ENCODE peak calls at places on chromosomes 12 and 14, in four cellular contexts. C is GM12878, V is tibial nerve, R is A549. X is an unnamed sample.

GRCh38 chr12:32603858-32604257 is 75.2 kb upstream of the DNM1L start:
- DNase-seq in R (no peak), V (no peak), C (peak; percentile 66), X (no peak)

GRCh38 chr14:33282181-33282580 is 343.5 kb downstream of the NPAS3 start:
- DNase-seq in V (no peak), R (no peak), C (no peak), X (no peak)

GRCh38 chr12:108622425-108622824 is 11.3 kb downstream of the SELPLG start:
- DNase-seq in C (no peak), R (peak; percentile 65), V (no peak), X (no peak)

GRCh38 chr12:93921511-93921910 is 226.9 kb upstream of the PLXNC1 start:
- DNase-seq in R (peak; percentile 20), V (no peak), C (no peak), X (no peak)

GRCh38 chr12:124125472-124125871 is 152.5 kb downstream of the ZNF664 start:
- DNase-seq in R (no peak), V (no peak), C (peak; percentile 72), X (no peak)

GRCh38 chr14:76964695-76965094 is 63.8 kb downstream of the IRF2BPL start:
- DNase-seq in C (no peak), V (no peak), R (no peak), X (no peak)

GRCh38 chr14:104112113-104112505 is 26.3 kb upstream of the KIF26A start:
- DNase-seq in V (no peak), R (no peak), C (no peak), X (no peak)

GRCh38 chr12:21527451-21528180 is 1.5 kb downstream of the SPX start:
- DNase-seq in V (no peak), C (peak; percentile 27), R (peak; percentile 75), X (peak; percentile 37)

GRCh38 chr12:115574831-115575230 is 702.7 kb downstream of the MED13L start:
- DNase-seq in V (no peak), C (no peak), R (no peak), X (no peak)

GRCh38 chr12:117093918-117094630 is 5.1 kb downstream of the TESC start:
- DNase-seq in C (no peak), R (no peak), V (no peak), X (no peak)

GRCh38 chr12:125187148-125187733 is 122.0 kb downstream of the AACS start:
- DNase-seq in V (no peak), C (no peak), R (no peak), X (no peak)

GRCh38 chr12:12513416-12514006 is 49.2 kb downstream of the DUSP16 start:
- DNase-seq in C (no peak), V (no peak), R (no peak), X (no peak)

GRCh38 chr14:57501039-57501557 is 7.4 kb upstream of the CCDC198 start:
- DNase-seq in R (no peak), C (no peak), V (no peak), X (no peak)

GRCh38 chr14:30798516-30798915 is 75.8 kb upstream of the COCH start:
- DNase-seq in V (no peak), C (no peak), R (no peak), X (no peak)

GRCh38 chr12:91127751-91128150 is 16.5 kb upstream of the LUM start:
- DNase-seq in V (no peak), R (peak; percentile 59), C (no peak), X (no peak)

GRCh38 chr14:64196668-64197411 is 97.3 kb downstream of the ESR2 start:
- DNase-seq in R (no peak), V (peak; percentile 12), C (no peak), X (peak; percentile 52)

GRCh38 chr14:73723799-73724621 is 9.8 kb upstream of the PNMA1 start:
- DNase-seq in V (peak; percentile 88), R (peak; percentile 78), C (no peak), X (peak; percentile 75)

GRCh38 chr14:93246534-93246933 is 39.5 kb downstream of the UBR7 start:
- DNase-seq in C (no peak), R (no peak), V (no peak), X (no peak)

GRCh38 chr14:25944020-25944419 is 653.8 kb downstream of the NOVA1 start:
- DNase-seq in C (no peak), R (no peak), V (no peak), X (no peak)
- TF ChIP-seq EP300 in C (no peak), R (no peak), V (no peak), X (no peak)

DNA sequence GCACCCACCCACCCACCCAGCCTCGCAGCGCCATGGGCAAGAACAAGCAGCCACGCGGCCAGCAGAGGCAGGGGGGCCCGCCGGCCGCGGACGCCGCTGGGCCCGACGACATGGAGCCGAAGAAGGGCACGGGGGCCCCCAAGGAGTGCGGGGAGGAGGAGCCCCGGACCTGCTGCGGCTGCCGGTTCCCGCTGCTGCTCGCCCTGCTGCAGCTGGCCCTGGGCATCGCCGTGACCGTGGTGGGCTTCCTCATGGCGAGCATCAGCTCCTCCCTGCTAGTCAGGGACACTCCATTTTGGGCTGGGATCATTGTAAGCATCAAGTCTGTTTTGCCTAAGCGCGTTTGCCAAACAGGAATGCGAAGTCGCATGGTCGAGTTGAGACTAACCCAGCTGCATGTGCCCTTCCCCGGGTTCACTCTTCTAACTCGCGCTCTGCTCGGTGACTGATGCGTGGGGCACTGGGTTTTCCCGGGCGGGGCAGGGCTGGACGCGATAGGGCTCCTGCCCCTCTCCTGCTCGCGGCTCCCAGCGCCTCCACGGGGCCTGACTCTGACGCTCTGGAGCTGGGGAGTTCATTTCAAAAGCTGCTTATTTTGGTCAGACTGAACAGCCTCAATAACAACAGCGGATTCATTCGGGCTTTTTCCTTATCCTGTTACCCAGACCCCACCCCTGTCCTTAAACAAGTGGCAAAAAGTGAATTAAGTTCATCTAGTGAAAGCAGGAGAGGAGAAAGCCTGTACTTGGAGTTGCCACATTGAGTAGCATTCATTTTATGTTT is 459 bp downstream of the SSPN start:
- DNase-seq in V (peak; percentile 34), C (no peak), R (peak; percentile 43), X (peak; percentile 59)
- TF ChIP-seq POLR2A in V (no peak), C (no peak), R (peak; percentile 26), X (no peak)

DNA sequence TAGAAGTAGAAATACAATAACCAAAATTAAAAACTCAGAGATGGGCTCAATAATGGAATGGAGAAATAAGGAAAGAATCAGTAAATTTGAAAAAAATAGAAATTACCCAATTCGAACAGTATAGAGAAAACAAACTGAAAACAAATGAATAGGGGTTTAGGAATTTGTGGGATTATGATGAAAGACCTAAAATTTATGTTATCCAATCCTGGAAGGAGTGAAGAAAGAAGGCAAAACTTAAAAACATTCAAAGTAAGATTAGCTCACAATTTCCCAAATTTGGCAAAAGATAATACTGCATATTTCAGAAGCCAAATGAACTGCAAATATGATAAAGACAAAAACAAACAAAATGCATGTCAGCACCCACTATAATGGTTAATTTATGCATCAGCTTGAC is 177.1 kb downstream of the CCDC91 start:
- DNase-seq in V (no peak), R (no peak), C (no peak), X (no peak)
- TF ChIP-seq EP300 in V (no peak), R (no peak), C (no peak), X (no peak)

DNA sequence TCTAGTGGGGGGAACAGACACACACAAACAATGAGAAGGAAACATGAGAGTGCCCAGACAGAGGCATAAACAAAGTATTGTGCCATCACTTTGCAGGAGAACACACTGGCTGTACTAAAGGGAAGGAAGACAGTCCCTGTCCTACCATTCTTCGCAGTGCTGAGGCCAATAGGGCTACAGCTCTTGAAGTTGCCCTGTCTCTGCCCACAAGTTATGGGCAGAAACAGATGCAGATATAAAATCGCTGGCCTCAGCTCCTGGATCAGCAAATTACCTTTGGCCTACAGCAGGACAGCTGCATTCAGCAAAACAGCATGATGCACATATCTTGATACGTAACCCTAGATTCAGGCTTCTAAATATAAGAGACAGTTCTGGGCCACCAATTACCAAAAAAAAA is 23.0 kb upstream of the PRKAB1 start:
- DNase-seq in C (no peak), V (no peak), R (no peak), X (no peak)
- TF ChIP-seq POLR2A in C (no peak), V (no peak), R (no peak), X (no peak)

DNA sequence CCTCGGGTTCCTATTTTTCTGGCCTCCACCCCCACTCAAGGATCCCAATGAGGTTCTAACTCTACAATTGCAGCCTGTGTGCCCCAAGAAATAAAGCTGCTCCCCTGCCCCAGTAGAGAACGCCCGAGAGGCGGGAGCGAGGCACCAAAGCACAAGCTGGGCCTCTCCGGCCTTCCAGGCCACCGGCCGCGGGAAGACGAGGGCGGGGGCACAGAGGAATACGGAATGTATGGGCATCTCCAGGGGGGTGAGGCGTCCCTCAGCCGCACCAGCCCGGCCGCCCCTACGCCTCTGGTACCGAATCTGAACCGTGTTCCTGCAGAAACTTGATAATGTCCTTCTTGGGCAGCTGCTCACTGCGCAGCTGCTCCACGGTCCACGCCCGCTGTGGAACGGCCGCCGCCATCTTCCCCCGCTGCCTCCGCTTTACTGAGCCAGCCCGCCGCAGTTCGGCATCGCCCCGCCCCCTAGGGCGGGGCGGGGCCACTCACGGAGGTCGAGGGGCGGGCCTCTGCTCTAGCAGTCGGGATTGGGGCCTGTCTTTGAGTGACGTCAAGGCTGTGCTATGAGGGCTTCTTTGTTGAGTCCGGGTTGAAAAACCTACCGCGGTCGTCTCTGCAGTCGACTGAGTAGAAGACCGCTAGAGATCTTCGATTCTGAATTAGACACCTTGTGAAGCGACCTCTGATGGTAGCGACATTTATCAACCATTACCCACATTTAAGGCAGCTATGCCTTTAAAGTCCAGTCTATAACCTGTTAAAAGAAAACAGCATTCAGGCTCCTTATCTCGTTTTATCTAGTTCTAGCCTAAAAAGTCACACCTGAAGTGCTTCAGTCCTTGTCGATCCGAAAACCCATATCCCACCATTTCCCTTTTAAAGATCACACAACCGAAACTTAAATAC is at the start of gene FKBP3:
- DNase-seq in C (peak; percentile 91), R (peak; percentile 99), V (peak; percentile 96), X (peak; percentile 96)
- TF ChIP-seq EP300 in C (no peak), R (no peak), V (peak; percentile 94), X (no peak)

DNA sequence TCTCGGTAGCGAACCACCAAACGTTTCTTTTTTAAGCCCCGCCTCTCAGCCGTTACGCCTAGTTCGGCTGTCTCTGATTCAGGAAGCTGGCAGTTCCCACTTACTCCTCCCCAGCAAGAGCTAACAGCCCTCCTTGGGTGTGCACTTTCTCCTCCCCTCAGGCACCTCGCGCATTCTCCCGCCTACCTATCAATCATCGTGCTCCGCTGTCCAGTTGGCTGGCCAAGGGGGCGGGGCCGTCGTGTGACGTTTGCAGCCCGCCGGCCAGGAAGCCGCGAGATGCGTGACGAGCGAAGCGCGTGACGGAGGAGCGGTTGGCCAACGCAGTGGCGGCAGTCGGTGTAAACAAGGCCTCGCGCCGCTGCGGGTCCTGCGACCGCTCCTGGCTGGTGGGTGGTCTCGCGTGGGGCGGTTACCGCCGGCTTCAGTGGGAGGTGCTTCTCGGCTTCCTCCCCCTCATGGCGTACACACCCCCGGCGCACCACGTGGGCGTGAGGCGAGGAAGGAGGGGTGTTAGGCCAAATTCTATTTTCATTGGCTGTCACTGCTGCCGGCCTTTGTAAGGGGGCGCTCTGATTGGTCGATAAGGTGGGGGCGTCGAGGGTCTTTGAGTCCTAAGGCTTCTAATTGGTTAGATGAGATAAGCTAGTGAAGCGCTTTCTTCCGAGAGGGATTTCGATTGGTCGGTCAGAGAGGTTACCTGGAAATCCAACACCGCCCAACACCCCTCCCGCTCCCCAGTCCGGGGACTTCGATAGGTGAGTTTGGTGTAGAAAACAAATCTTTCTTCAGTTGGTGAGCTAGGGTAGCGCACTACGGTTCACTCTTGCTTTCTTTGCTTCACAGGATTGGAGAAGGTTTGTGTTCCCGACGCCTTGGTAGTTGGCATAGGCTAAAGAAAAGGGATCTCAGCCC is at the start of the genes DCAF11 and NRL:
- DNase-seq in C (peak; percentile 99), R (peak; percentile 100), V (peak; percentile 97), X (peak; percentile 99)
- TF ChIP-seq POLR2A in C (peak; percentile 91), R (peak; percentile 3), V (no peak), X (peak; percentile 74)

GRCh38 chr14:90299408-90299807 is 32.3 kb downstream of the NRDE2 start:
- DNase-seq in V (no peak), R (no peak), C (no peak), X (no peak)
- TF ChIP-seq EP300 in V (no peak), R (no peak), C (no peak), X (no peak)

X was measured in ovary.